ENCODE peak calls at places on chromosomes 2 and 18, in four cellular contexts. I is IMR-90, G is K562, L is A549. J is an unnamed sample.
A peak's percentile ranks its signal among the peaks of the same experiment; 100 is the strongest.

GRCh38 chr2:173545364-173545734 is 190.7 kb downstream of the CDCA7 start:
- DNase-seq in I (peak; percentile 2), G (no peak), L (no peak), J (no peak)

GRCh38 chr2:33660416-33661118 is 61.5 kb upstream of the FAM98A start:
- DNase-seq in I (no peak), G (no peak), L (no peak), J (no peak)

GRCh38 chr2:179302149-179302548 is 37.5 kb upstream of the SESTD1 start:
- DNase-seq in I (no peak), G (no peak), L (no peak), J (no peak)

GRCh38 chr2:23617167-23617787 is 232.3 kb downstream of the KLHL29 start:
- DNase-seq in I (peak; percentile 64), G (no peak), L (no peak), J (no peak)

GRCh38 chr2:163812926-163813520 is 77.2 kb upstream of the FIGN start:
- DNase-seq in I (no peak), G (no peak), L (no peak), J (no peak)

GRCh38 chr2:230762317-230762896 is 49.8 kb downstream of the CAB39 start:
- DNase-seq in I (no peak), G (peak; percentile 34), L (peak; percentile 46), J (no peak)

GRCh38 chr2:196934672-196935071 is 8.2 kb upstream of the PGAP1 start:
- DNase-seq in I (no peak), G (no peak), L (no peak), J (no peak)

GRCh38 chr18:48997985-48998831 is 47.4 kb upstream of the SMAD7 start:
- DNase-seq in I (peak; percentile 97), G (peak; percentile 30), L (peak; percentile 91), J (no peak)

GRCh38 chr2:227783404-227784138 is 30.1 kb upstream of the CCL20 start:
- DNase-seq in I (no peak), G (no peak), L (no peak), J (peak; percentile 81)

GRCh38 chr2:189751080-189751658 is 11.4 kb downstream of the OSGEPL1 start:
- DNase-seq in I (peak; percentile 25), G (peak; percentile 17), L (peak; percentile 44), J (no peak)

GRCh38 chr2:119260636-119261497 is 37.2 kb downstream of the STEAP3 start:
- DNase-seq in I (peak; percentile 12), G (no peak), L (no peak), J (no peak)

GRCh38 chr2:176385838-176386237 is 116.6 kb downstream of the MTX2 start:
- DNase-seq in I (no peak), G (no peak), L (no peak), J (no peak)

GRCh38 chr2:119265693-119266066 is 42.0 kb downstream of the STEAP3 start:
- DNase-seq in I (no peak), G (no peak), L (no peak), J (no peak)

GRCh38 chr2:241903121-241904010 is 33.8 kb downstream of the RTP5 start:
- DNase-seq in I (no peak), G (no peak), L (no peak), J (no peak)

GRCh38 chr2:58042486-58042970 is 4.1 kb upstream of the VRK2 start:
- DNase-seq in I (peak; percentile 89), G (no peak), L (peak; percentile 28), J (no peak)

GRCh38 chr2:26649992-26650712 is 9.0 kb upstream of the CIB4 start:
- DNase-seq in I (no peak), G (no peak), L (no peak), J (no peak)

GRCh38 chr18:35127201-35127600 is 86.0 kb downstream of the MAPRE2 start:
- DNase-seq in I (peak; percentile 8), G (peak; percentile 35), L (no peak), J (no peak)

DNA sequence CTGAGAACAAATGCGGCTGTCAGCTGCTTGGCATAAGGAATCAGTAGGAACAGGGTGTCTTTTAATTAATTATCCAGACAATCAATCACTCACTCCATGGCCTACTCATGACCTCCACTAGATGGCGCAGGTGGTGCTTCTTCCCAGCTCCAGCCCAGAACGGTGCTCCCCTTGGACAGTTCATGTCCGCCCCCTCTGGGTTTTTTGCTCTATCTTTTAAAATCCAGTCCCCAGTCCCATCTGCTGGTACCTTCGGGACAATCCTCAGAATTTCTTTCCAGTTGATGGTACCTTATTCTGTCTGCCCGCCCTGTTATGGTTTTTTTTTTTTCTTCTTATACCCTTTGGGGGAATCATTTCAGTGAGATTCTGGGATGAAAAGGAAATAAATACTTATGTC is 99.8 kb downstream of the CACNB4 start:
- DNase-seq in I (peak; percentile 34), G (peak; percentile 88), L (peak; percentile 65), J (no peak)
- TF ChIP-seq ELK1 in I (no peak), G (no peak), L (no peak), J (no peak)

GRCh38 chr2:149613712-149614111 is 26.1 kb upstream of the MMADHC start:
- DNase-seq in I (peak; percentile 88), G (no peak), L (no peak), J (no peak)

GRCh38 chr2:149611100-149611820 is 23.7 kb upstream of the MMADHC start:
- DNase-seq in I (no peak), G (no peak), L (no peak), J (no peak)

GRCh38 chr2:149617476-149617875 is 29.9 kb upstream of the MMADHC start:
- DNase-seq in I (peak; percentile 66), G (no peak), L (no peak), J (no peak)

GRCh38 chr2:149617057-149617456 is 29.5 kb upstream of the MMADHC start:
- DNase-seq in I (no peak), G (no peak), L (no peak), J (no peak)

DNA sequence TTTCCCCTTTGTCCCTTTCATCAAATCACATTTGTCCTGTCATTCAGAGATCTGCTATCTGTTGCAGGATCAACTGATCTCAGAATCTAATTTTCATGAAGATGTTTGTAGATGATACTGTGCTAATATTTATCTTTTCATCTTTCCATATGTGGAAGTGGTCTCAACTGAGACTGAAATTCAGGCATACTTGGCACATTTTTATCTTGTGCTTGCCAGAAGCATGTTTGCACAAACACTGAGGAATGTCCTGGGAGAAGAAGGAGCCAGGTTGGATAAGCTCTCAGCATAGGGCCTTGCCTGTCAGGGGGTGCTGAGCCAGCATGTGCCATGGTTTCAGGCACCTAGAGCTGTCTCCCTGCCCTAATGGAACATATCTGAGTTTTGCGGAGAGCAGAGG is 24.5 kb upstream of the MMADHC start:
- DNase-seq in I (peak; percentile 53), G (no peak), L (no peak), J (no peak)
- TF ChIP-seq ELK1 in I (no peak), G (no peak), L (no peak), J (no peak)

GRCh38 chr18:44729631-44730101 is 49.0 kb downstream of the SETBP1 start:
- DNase-seq in I (peak; percentile 79), G (peak; percentile 12), L (no peak), J (no peak)
- TF ChIP-seq ELK1 in I (no peak), G (no peak), L (no peak), J (no peak)

GRCh38 chr2:175025946-175026345 is 20.8 kb upstream of the CHN1 start:
- DNase-seq in I (no peak), G (no peak), L (no peak), J (no peak)

GRCh38 chr2:175034728-175035127 is 29.5 kb upstream of the CHN1 start:
- DNase-seq in I (no peak), G (no peak), L (no peak), J (no peak)

GRCh38 chr2:175026385-175026784 is 21.2 kb upstream of the CHN1 start:
- DNase-seq in I (no peak), G (no peak), L (no peak), J (no peak)

GRCh38 chr2:175027755-175028154 is 22.6 kb upstream of the CHN1 start:
- DNase-seq in I (no peak), G (no peak), L (no peak), J (no peak)

DNA sequence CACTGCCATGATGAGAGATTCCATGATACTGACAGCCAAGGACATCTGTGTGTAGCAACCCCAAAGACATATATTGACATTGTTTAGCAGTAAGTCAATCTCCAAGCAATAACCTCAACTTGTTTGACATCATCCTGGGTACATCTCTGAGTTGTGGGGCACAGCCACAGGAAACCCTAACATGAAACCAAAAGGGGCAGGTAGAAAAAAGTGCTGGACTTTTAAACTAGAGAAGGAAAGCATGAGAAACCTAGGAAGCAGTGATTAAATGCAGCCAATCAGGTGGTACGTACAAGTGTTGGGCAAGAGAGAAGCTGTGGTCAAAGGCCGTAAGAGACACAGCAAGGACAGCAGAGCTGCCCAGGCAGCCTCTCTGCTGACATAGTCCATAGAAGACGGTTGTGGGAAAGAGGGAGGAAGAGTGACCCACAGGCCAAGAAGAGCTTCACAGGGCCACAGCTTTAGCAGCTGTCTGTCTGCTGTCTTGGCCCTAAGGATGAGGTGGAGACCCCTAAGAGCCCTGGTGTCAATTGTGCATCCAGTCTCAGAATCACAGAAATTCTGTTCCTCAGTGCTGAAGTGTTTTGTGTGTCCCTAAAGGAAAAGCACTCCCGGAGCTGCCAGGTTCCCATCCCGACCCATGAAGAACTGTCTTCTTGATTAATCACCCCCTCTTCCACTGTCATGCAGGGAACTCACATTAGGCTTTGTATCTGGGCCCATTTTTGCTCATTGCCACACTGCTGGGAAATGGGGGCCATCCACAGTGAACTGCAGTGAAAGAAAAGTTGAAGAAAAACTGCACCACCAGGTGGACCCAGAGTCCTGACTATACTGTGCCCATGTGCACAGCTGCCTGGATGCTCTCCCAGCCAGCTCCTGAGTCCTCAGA is 25.4 kb upstream of the CHN1 start:
- DNase-seq in I (peak; percentile 58), G (no peak), L (peak; percentile 27), J (no peak)
- TF ChIP-seq ELK1 in I (no peak), G (no peak), L (no peak), J (no peak)

DNA sequence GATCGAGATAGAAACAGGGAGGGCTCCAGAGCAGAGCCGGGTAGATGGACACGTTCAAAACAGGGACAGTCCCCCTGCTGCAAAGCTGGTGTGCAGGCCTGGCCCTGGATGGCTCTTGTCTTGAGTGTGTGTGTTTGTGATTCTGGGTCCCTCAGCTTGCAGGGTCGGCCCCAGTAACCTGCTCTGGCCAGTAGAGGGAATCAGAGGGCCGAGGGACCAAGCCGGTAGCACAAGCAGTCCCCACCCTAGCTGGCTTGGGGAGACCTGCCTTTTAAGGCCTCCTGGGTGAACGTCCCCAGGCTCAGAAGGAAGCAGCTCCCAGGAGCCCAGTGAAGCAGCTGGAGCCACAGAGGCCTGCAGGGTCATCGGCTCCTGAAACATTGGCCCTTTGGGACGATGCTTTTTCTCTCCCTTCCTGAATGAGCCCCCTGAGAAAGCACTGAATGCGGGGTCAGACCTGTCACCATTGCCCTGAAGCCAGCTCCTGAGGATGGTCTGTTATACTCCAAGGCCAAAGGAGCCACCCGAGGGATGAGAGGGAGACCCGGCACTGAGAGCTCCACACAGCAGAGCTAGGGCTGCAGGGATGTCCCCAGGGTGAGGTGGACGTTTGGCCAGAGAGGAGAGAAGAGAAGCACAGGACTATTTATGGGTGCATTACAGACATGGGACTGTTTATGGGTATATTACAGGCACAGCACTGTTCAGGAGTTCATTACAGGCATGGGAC is 15.4 kb upstream of the MLPH start:
- DNase-seq in I (peak; percentile 68), G (peak; percentile 44), L (peak; percentile 83), J (no peak)
- TF ChIP-seq ELK1 in I (no peak), G (no peak), L (no peak), J (no peak)

GRCh38 chr2:101064505-101064867 is 62.4 kb downstream of the RPL31 start:
- DNase-seq in I (no peak), G (no peak), L (no peak), J (no peak)

GRCh38 chr2:101064868-101065549 is 62.9 kb downstream of the RPL31 start:
- DNase-seq in I (peak; percentile 41), G (no peak), L (peak; percentile 70), J (no peak)

GRCh38 chr2:101063352-101063751 is 61.3 kb downstream of the RPL31 start:
- DNase-seq in I (no peak), G (no peak), L (no peak), J (no peak)

GRCh38 chr2:101063753-101064502 is 61.8 kb downstream of the RPL31 start:
- DNase-seq in I (no peak), G (no peak), L (no peak), J (no peak)
- TF ChIP-seq ELK1 in I (no peak), G (no peak), L (no peak), J (no peak)